ENCODE peak calls at places on chromosomes 1 and 21, in eight cellular contexts. H, C, B, X, G, M, E and V are unnamed samples.

GRCh38 chr1:47984175-47984789 is 12.9 kb downstream of the TRABD2B start:
- DNase-seq in H (no peak), C (no peak), B (peak; percentile 51), X (no peak), G (no peak), M (no peak), E (no peak), V (no peak)

GRCh38 chr1:154567386-154568164 is at the start of gene CHRNB2:
- DNase-seq in H (peak; percentile 55), C (no peak), B (peak; percentile 82), X (peak; percentile 62), G (peak; percentile 59), M (peak; percentile 30), E (peak; percentile 65), V (peak; percentile 63)

GRCh38 chr21:40016667-40017066 is 149.4 kb downstream of the PCP4 start:
- DNase-seq in H (no peak), C (no peak), B (no peak), X (no peak), G (no peak), M (no peak), E (no peak), V (no peak)

GRCh38 chr1:100895540-100896480 is at the start of gene SLC30A7:
- DNase-seq in H (peak; percentile 93), C (peak; percentile 58), B (peak; percentile 98), X (peak; percentile 94), G (peak; percentile 97), M (peak; percentile 44), E (peak; percentile 96), V (peak; percentile 95)

GRCh38 chr1:244325056-244325764 is 126.5 kb downstream of the ADSS2 start:
- DNase-seq in H (no peak), C (no peak), B (no peak), X (peak; percentile 12), G (no peak), M (no peak), E (peak; percentile 23), V (no peak)

GRCh38 chr1:6996371-6996770 is 211.1 kb downstream of the CAMTA1 start:
- DNase-seq in H (no peak), C (no peak), B (no peak), X (no peak), G (no peak), M (no peak), E (no peak), V (peak; percentile 7)

GRCh38 chr1:60998786-60999185 is 83.6 kb upstream of the NFIA start:
- DNase-seq in H (no peak), C (no peak), B (no peak), X (no peak), G (no peak), M (no peak), E (no peak), V (no peak)

GRCh38 chr21:45366931-45367401 is 38.0 kb upstream of the COL18A1 start:
- DNase-seq in H (no peak), C (peak; percentile 47), B (peak; percentile 74), X (no peak), G (no peak), M (no peak), E (no peak), V (no peak)

GRCh38 chr1:198520524-198521254 is 19.8 kb downstream of the ATP6V1G3 start:
- DNase-seq in H (no peak), C (no peak), B (no peak), X (no peak), G (no peak), M (no peak), E (no peak), V (peak; percentile 40)

GRCh38 chr1:26321315-26322041 is 3.7 kb downstream of the CD52 start:
- DNase-seq in H (peak; percentile 85), C (peak; percentile 53), B (peak; percentile 96), X (peak; percentile 87), G (peak; percentile 89), M (no peak), E (peak; percentile 97), V (peak; percentile 87)

GRCh38 chr1:17893891-17894631 is 138.9 kb downstream of the ACTL8 start:
- DNase-seq in H (no peak), C (no peak), B (no peak), X (no peak), G (no peak), M (no peak), E (no peak), V (no peak)

GRCh38 chr1:183124259-183124658 is 61.8 kb upstream of the LAMC2 start:
- DNase-seq in H (no peak), C (no peak), B (peak; percentile 53), X (no peak), G (no peak), M (no peak), E (no peak), V (no peak)

GRCh38 chr21:45997495-45998275 is 16.1 kb downstream of the COL6A1 start:
- DNase-seq in H (no peak), C (no peak), B (peak; percentile 34), X (no peak), G (no peak), M (no peak), E (no peak), V (no peak)

GRCh38 chr21:42566524-42567180 is 53.0 kb downstream of the SLC37A1 start:
- DNase-seq in H (no peak), C (no peak), B (peak; percentile 17), X (no peak), G (no peak), M (no peak), E (no peak), V (no peak)

GRCh38 chr1:57839488-57839887 is 415.6 kb upstream of the DAB1 start:
- DNase-seq in H (no peak), C (no peak), B (no peak), X (no peak), G (no peak), M (no peak), E (no peak), V (no peak)

GRCh38 chr1:208603721-208604120 is 359.5 kb upstream of the PLXNA2 start:
- DNase-seq in H (no peak), C (no peak), B (no peak), X (no peak), G (no peak), M (no peak), E (no peak), V (no peak)

GRCh38 chr1:245085508-245086095 is 69.2 kb upstream of the KIF26B start:
- DNase-seq in H (no peak), C (peak; percentile 16), B (no peak), X (no peak), G (no peak), M (no peak), E (no peak), V (no peak)

GRCh38 chr1:18253093-18253492 is 145.5 kb downstream of the IGSF21 start:
- DNase-seq in H (no peak), C (no peak), B (no peak), X (no peak), G (no peak), M (no peak), E (no peak), V (no peak)

GRCh38 chr1:211518330-211519289 is 26.6 kb upstream of the RD3 start:
- DNase-seq in H (no peak), C (no peak), B (no peak), X (no peak), G (no peak), M (no peak), E (no peak), V (no peak)

GRCh38 chr1:230186003-230186863 is 119.2 kb downstream of the GALNT2 start:
- DNase-seq in H (no peak), C (peak; percentile 63), B (no peak), X (no peak), G (no peak), M (no peak), E (no peak), V (no peak)

GRCh38 chr1:153791856-153792253 is 16.6 kb downstream of the SLC27A3 start:
- DNase-seq in H (no peak), C (no peak), B (no peak), X (no peak), G (no peak), M (no peak), E (no peak), V (no peak)